ENCODE peak calls at places on chromosomes 16 and 17, in five cellular contexts. Q is activated gamma-delta T cell treated with anti-CD3 and anti-CD28 coated beads, Interleukin-2, amount 50 U/mL, for 16 hours; F is GOT3; R is activated CD4-positive, alpha-beta T cell treated with anti-CD3 and anti-CD28 coated beads, Interleukin-2, amount 50 U/mL, for 24 hours; D is activated naive CD4-positive, alpha-beta T cell treated with anti-CD3 and anti-CD28 coated beads, Interleukin-2, amount 50 U/mL, for 16 hours. T is an unnamed sample.

GRCh38 chr17:78806451-78806850 is 24.4 kb upstream of the CYTH1 start:
- DNase-seq in R (no peak), F (no peak), Q (peak), D (peak), T (no peak)

GRCh38 chr16:55369151-55369550 is 45.1 kb downstream of the IRX6 start:
- DNase-seq in R (no peak), Q (no peak), F (no peak), D (no peak), T (no peak)

GRCh38 chr17:48842746-48843145 is 11.9 kb downstream of the CALCOCO2 start:
- DNase-seq in F (no peak), R (no peak), Q (no peak), D (no peak), T (no peak)

GRCh38 chr16:1099224-1100083 is 3.4 kb upstream of the C1QTNF8 start:
- DNase-seq in R (no peak), F (no peak), Q (no peak), D (no peak), T (no peak)

GRCh38 chr16:4273858-4274291 is 1.1 kb upstream of the TFAP4 start:
- DNase-seq in R (no peak), D (peak), F (no peak), Q (peak), T (no peak)

GRCh38 chr16:24568392-24568791 is 29.0 kb downstream of the RBBP6 start:
- DNase-seq in Q (no peak), D (no peak), F (no peak), R (no peak), T (no peak)

GRCh38 chr16:1174477-1175357 is 21.8 kb downstream of the CACNA1H start:
- DNase-seq in F (no peak), R (no peak), D (no peak), Q (no peak), T (no peak)

GRCh38 chr17:55769625-55770000 is 18.8 kb downstream of the PCTP start:
- DNase-seq in R (no peak), F (peak), D (no peak), Q (no peak), T (no peak)

GRCh38 chr17:61463068-61463980 is 11.1 kb downstream of the TBX4 start:
- DNase-seq in F (no peak), Q (no peak), D (no peak), R (no peak), T (no peak)

GRCh38 chr17:16158721-16159120 is 56.6 kb downstream of the NCOR1 start:
- DNase-seq in Q (no peak), F (no peak), R (no peak), D (no peak), T (no peak)

T was measured in HFF-Myc.